ENCODE peak calls at places on chromosomes 2 and 18, in four cellular contexts. N, V, G and W are unnamed samples.

GRCh38 chr2:233802132-233802815 is 24.1 kb downstream of the MROH2A start:
- DNase-seq in N (no peak), V (no peak), G (no peak), W (no peak)

GRCh38 chr18:48475635-48476549 is 62.9 kb upstream of the CTIF start:
- DNase-seq in N (no peak), V (peak), G (peak), W (peak)

GRCh38 chr2:169743549-169743948 is 9.9 kb downstream of the KLHL23 start:
- DNase-seq in N (no peak), V (no peak), G (no peak), W (no peak)

GRCh38 chr2:218727502-218728165 is 17.0 kb downstream of the TTLL4 start:
- DNase-seq in N (no peak), V (peak), G (peak), W (peak)

GRCh38 chr18:2961828-2962227 is 51.1 kb downstream of the LPIN2 start:
- DNase-seq in N (no peak), V (no peak), G (peak), W (peak)

GRCh38 chr18:79975985-79976680 is 11.7 kb downstream of the HSBP1L1 start:
- DNase-seq in N (no peak), V (no peak), G (no peak), W (no peak)

GRCh38 chr18:31275722-31276463 is 42.1 kb upstream of the DSG1 start:
- DNase-seq in N (no peak), V (peak), G (peak), W (peak)

GRCh38 chr2:39632871-39633270 is 32.8 kb upstream of the TMEM178A start:
- DNase-seq in N (no peak), V (no peak), G (no peak), W (peak)

GRCh38 chr2:240233891-240234502 is 93.5 kb upstream of the OTOS start:
- DNase-seq in N (no peak), V (no peak), G (no peak), W (no peak)

GRCh38 chr2:208584387-208584965 is 177.9 kb downstream of the PTH2R start:
- DNase-seq in N (no peak), V (no peak), G (no peak), W (no peak)

GRCh38 chr2:83221258-83221657 is 1237.8 kb downstream of the SUCLG1 start:
- DNase-seq in N (no peak), V (peak), G (no peak), W (no peak)

GRCh38 chr18:44839239-44839666 is 158.6 kb downstream of the SETBP1 start:
- DNase-seq in N (peak), V (peak), G (peak), W (peak)

GRCh38 chr18:43919565-43919964 is 642.3 kb upstream of the SYT4 start:
- DNase-seq in N (no peak), V (no peak), G (no peak), W (no peak)

GRCh38 chr2:26770986-26771586 is 7.0 kb downstream of the SLC35F6 start:
- DNase-seq in N (peak), V (no peak), G (no peak), W (peak)